ENCODE peak calls at places on chromosomes 16 and 17, in ten cellular contexts. V, T, U, M, B, X, N, W, P and L are unnamed samples. For H3K4me1, the result is how much of the 10 kb centered on the place peaks cover.

GRCh38 chr17:54899721-54900456 is 763 bp upstream of the TOM1L1 start:
- DNase-seq in N (no peak), P (no peak), V (peak), B (no peak), U (no peak), X (no peak), T (no peak), M (no peak), W (no peak), L (no peak)

GRCh38 chr17:7634384-7634783 is 4.4 kb downstream of the SHBG start:
- DNase-seq in N (no peak), M (peak), X (no peak), U (peak), P (no peak), T (peak), V (peak), B (no peak), W (peak), L (no peak)

GRCh38 chr17:55784666-55785065 is 33.8 kb downstream of the PCTP start:
- DNase-seq in N (no peak), U (no peak), X (no peak), B (no peak), W (no peak), T (no peak), P (no peak), M (no peak), V (no peak), L (no peak)

GRCh38 chr17:19299866-19300265 is 62.7 kb downstream of the B9D1 start:
- DNase-seq in W (no peak), N (no peak), U (no peak), V (no peak), X (no peak), M (no peak), B (no peak), P (no peak), T (no peak), L (no peak)

GRCh38 chr17:17387461-17388362 is 84.5 kb downstream of the NT5M start:
- DNase-seq in B (no peak), W (no peak), P (peak), U (no peak), M (no peak), T (peak), V (peak), N (no peak), X (no peak), L (peak)

GRCh38 chr17:57810740-57811632 is 38.9 kb downstream of the MRPS23 start:
- DNase-seq in B (no peak), P (no peak), W (peak), T (no peak), U (peak), N (no peak), X (no peak), M (peak), V (no peak), L (no peak)

GRCh38 chr16:72191551-72191950 is 19.6 kb upstream of the PMFBP1 start:
- DNase-seq in P (no peak), U (peak), M (no peak), W (no peak), X (no peak), N (no peak), V (no peak), B (no peak), T (no peak), L (no peak)

GRCh38 chr16:67110136-67110847 is 551 bp downstream of the PHAF1 start:
- DNase-seq in B (peak), T (no peak), P (no peak), M (no peak), X (no peak), U (peak), W (no peak), V (no peak), N (no peak), L (no peak)

GRCh38 chr16:82657239-82657638 is 30.5 kb downstream of the CDH13 start:
- DNase-seq in X (no peak), T (no peak), B (no peak), U (no peak), W (no peak), M (no peak), P (no peak), V (no peak), N (no peak), L (no peak)

GRCh38 chr17:48478224-48479013 is 48.4 kb upstream of the SKAP1 start:
- DNase-seq in W (no peak), N (peak), U (no peak), P (no peak), M (no peak), B (peak), T (no peak), V (no peak), X (no peak), L (no peak)

GRCh38 chr16:31477220-31478216 is 5.4 kb upstream of the SLC5A2 start:
- DNase-seq in V (peak), P (no peak), T (no peak), X (peak), N (no peak), W (no peak), U (peak), B (peak), M (no peak), L (peak)

GRCh38 chr17:28258347-28258887 is 60.6 kb upstream of the TMEM97 start:
- DNase-seq in V (no peak), M (no peak), W (no peak), B (no peak), P (no peak), U (no peak), N (no peak), X (no peak), T (no peak), L (peak)

GRCh38 chr17:60435244-60436170 is 13.2 kb downstream of the CHCT1 start:
- DNase-seq in N (peak), X (no peak), V (peak), W (peak), U (peak), T (peak), P (peak), M (peak), B (peak), L (peak)

GRCh38 chr17:50151041-50151936 is 812 bp upstream of the PPP1R9B start:
- DNase-seq in M (peak), W (peak), X (peak), N (peak), V (peak), U (peak), T (peak), B (peak), P (peak), L (peak)

GRCh38 chr17:50151937-50152547 is 1.6 kb upstream of the PPP1R9B start:
- DNase-seq in X (no peak), U (peak), V (peak), M (peak), B (peak), P (peak), N (no peak), W (peak), T (peak), L (peak)

GRCh38 chr17:50149425-50150353 is 788 bp downstream of the PPP1R9B start:
- DNase-seq in X (no peak), W (no peak), U (peak), B (peak), P (no peak), N (no peak), M (peak), V (no peak), T (no peak), L (peak)

GRCh38 chr17:50149099-50149424 is 1.4 kb downstream of the PPP1R9B start:
- DNase-seq in V (no peak), U (no peak), N (no peak), P (no peak), M (no peak), X (no peak), W (no peak), B (no peak), T (no peak), L (no peak)

GRCh38 chr17:50150354-50151040 is at the start of gene PPP1R9B:
- DNase-seq in P (no peak), W (no peak), M (peak), X (no peak), V (no peak), B (no peak), T (no peak), U (no peak), N (no peak), L (no peak)
- TF ChIP-seq POLR2A in P (no peak), W (no peak), M (no peak), X (no peak), V (no peak), B (no peak), T (no peak), U (no peak), N (no peak), L (no peak)

GRCh38 chr17:39863918-39864746 is at the start of gene IKZF3:
- DNase-seq in M (peak), T (peak), V (peak), P (no peak), X (peak), W (no peak), N (no peak), U (peak), B (peak), L (peak)
- H3K4me3 ChIP-seq in M (peak), T (peak), V (no peak), P (no peak), X (no peak), W (peak), N (peak), U (no peak), B (peak), L (peak)

DNA sequence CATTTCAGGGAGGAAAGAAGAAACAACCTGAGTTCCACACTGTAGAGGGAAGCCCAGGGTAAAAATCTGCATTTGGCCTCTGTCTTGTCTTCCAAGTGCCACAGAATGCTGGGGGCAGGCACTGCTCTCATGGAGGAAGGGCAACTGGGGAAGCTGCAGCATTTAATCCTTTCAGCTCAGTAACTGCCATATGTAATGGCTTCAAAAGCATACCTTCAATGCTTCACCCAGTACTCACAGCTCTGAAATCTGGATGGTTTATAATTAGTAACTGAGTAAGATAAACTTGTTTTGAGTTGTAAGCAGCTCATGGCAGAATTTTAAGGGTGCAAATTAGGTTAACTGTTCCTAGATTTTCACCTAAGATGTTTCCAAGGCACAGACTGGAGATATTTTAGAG is 24.5 kb downstream of the PMP22 start:
- DNase-seq in B (no peak), U (no peak), W (no peak), N (no peak), P (no peak), T (no peak), X (no peak), M (no peak), V (no peak), L (no peak)
- H3K4me1 ChIP-seq in B (under half), U (under half), W (under half), N (under half), P (under half), T (under half), X (under half), M (under half), V (under half), L (under half)

DNA sequence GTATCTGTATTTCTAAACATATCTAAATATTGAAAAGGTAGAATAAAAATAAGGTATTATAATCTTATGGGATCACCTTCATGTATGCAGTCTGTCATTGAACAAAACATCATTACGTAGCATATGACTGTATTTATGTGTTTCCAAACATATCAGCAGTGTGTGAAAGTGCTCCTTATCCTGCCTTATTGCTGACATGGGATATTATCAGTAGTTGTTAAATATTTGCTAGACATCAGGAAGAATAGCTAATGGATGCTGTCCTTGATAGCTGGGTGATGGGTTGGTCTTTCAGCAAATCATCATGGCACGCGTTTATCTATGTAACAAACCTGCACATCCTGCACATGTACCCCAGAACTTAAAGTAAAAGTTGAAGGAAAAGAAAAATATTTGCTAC is 59.1 kb upstream of the FAM20A start:
- DNase-seq in W (no peak), P (no peak), V (no peak), T (no peak), M (no peak), B (no peak), U (no peak), N (no peak), X (no peak), L (no peak)
- TF ChIP-seq POLR2A in W (no peak), P (no peak), V (no peak), T (no peak), M (no peak), B (no peak), U (no peak), N (no peak), X (no peak), L (no peak)

GRCh38 chr17:62626719-62627218 is 701 bp upstream of the MRC2 start:
- DNase-seq in U (no peak), X (no peak), B (no peak), P (no peak), M (peak), V (no peak), N (no peak), T (peak), W (peak), L (no peak)
- H3K4me3 ChIP-seq in U (no peak), X (peak), B (peak), P (peak), M (peak), V (peak), N (peak), T (peak), W (peak), L (peak)

DNA sequence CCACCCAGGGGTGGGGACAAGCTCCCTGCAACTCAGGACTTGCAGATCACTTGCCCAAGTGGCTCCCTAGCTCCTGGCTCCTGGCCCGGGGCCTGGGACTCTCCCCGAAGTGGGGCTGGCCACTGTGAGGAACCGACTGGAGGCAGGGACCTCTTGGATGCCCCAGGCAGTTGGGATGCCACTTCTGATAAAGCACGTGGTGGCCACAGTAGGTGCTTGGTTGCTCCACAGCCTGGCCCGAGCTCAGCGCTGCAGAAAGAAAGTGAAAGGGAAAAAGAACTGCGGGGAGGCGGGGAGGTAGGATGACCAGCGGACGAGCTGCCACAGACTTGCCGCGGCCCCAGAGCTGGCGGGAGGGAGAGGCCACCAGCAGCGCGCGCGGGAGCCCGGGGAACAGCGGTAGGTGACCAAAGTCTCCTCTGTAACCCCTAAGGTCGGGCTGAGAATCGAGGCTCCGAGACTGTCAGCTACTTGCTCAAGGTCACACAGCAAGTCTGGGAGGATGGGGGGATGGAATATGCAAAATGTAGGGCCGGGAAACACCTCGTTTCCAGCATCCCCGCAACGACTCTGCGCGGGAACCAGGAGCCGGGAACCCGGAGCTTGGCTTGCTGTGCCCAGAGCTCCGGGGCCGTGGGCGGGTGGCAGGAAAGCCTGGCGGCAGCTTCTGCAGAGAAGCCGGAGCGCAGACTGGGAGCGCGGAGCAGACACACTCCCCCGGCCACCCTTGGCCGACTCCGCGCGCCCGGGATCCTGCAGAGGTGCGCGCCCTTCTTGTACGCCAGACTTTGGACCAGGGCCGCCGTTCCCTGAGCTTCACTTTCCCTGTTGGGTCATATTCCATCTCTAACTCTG is 1.9 kb downstream of the CIITA start:
- DNase-seq in P (no peak), V (peak), N (no peak), U (peak), X (no peak), B (peak), M (peak), T (no peak), W (peak), L (peak)
- H3K4me1 ChIP-seq in P (under half), V (under half), N (half or more), U (under half), X (under half), B (under half), M (under half), T (under half), W (under half), L (half or more)